ENCODE peak calls at places on chromosomes 7 and 10, in five cellular contexts. One of them, this sample, is unnamed.

GRCh38 chr10:1847361-1847760 is 110.0 kb upstream of the ADARB2 start:
- DNase-seq in iris pigment epithelial cell: no peak
- DNase-seq in NCI-H1105 treated with DMSO at 0.1 percent for 48 hours: no peak
- DNase-seq in mucosa of descending colon: no peak
- DNase-seq in endothelial cell: no peak
- DNase-seq in this sample: no peak

GRCh38 chr10:123428302-123428701 is 237.9 kb upstream of the GPR26 start:
- DNase-seq in iris pigment epithelial cell: no peak
- DNase-seq in NCI-H1105 treated with DMSO at 0.1 percent for 48 hours: no peak
- DNase-seq in mucosa of descending colon: no peak
- DNase-seq in endothelial cell: no peak
- DNase-seq in this sample: no peak

GRCh38 chr7:116441534-116441933 is 58.0 kb upstream of the CAV2 start:
- DNase-seq in iris pigment epithelial cell: peak
- DNase-seq in NCI-H1105 treated with DMSO at 0.1 percent for 48 hours: no peak
- DNase-seq in mucosa of descending colon: no peak
- DNase-seq in endothelial cell: no peak
- DNase-seq in this sample: no peak

GRCh38 chr10:76309744-76310441 is 878.5 kb downstream of the LRMDA start:
- DNase-seq in iris pigment epithelial cell: peak
- DNase-seq in NCI-H1105 treated with DMSO at 0.1 percent for 48 hours: no peak
- DNase-seq in mucosa of descending colon: no peak
- DNase-seq in endothelial cell: no peak
- DNase-seq in this sample: no peak

GRCh38 chr10:50988792-50989191 is 85.5 kb upstream of the PRKG1 start:
- DNase-seq in iris pigment epithelial cell: peak
- DNase-seq in NCI-H1105 treated with DMSO at 0.1 percent for 48 hours: no peak
- DNase-seq in mucosa of descending colon: no peak
- DNase-seq in endothelial cell: no peak
- DNase-seq in this sample: no peak

GRCh38 chr10:51770719-51771118 is 71.3 kb upstream of the CSTF2T start:
- DNase-seq in iris pigment epithelial cell: peak
- DNase-seq in NCI-H1105 treated with DMSO at 0.1 percent for 48 hours: no peak
- DNase-seq in mucosa of descending colon: no peak
- DNase-seq in endothelial cell: no peak
- DNase-seq in this sample: no peak

GRCh38 chr7:154817224-154817896 is 185.6 kb downstream of the PAXIP1 start:
- DNase-seq in iris pigment epithelial cell: no peak
- DNase-seq in NCI-H1105 treated with DMSO at 0.1 percent for 48 hours: no peak
- DNase-seq in mucosa of descending colon: no peak
- DNase-seq in endothelial cell: no peak
- DNase-seq in this sample: no peak

GRCh38 chr7:12637819-12638592 is 49.4 kb upstream of the ARL4A start:
- DNase-seq in iris pigment epithelial cell: no peak
- DNase-seq in NCI-H1105 treated with DMSO at 0.1 percent for 48 hours: peak
- DNase-seq in mucosa of descending colon: no peak
- DNase-seq in endothelial cell: no peak
- DNase-seq in this sample: no peak

GRCh38 chr7:22120391-22121053 is 174.8 kb upstream of the CDCA7L start:
- DNase-seq in iris pigment epithelial cell: no peak
- DNase-seq in NCI-H1105 treated with DMSO at 0.1 percent for 48 hours: no peak
- DNase-seq in mucosa of descending colon: no peak
- DNase-seq in endothelial cell: no peak
- DNase-seq in this sample: no peak

GRCh38 chr10:128471151-128471550 is 344.9 kb upstream of the MKI67 start:
- DNase-seq in iris pigment epithelial cell: no peak
- DNase-seq in NCI-H1105 treated with DMSO at 0.1 percent for 48 hours: no peak
- DNase-seq in mucosa of descending colon: no peak
- DNase-seq in endothelial cell: no peak
- DNase-seq in this sample: no peak

GRCh38 chr7:115352375-115352774 is 430.5 kb downstream of the MDFIC start:
- DNase-seq in iris pigment epithelial cell: peak
- DNase-seq in NCI-H1105 treated with DMSO at 0.1 percent for 48 hours: no peak
- DNase-seq in mucosa of descending colon: no peak
- DNase-seq in endothelial cell: no peak
- DNase-seq in this sample: no peak

GRCh38 chr7:28565990-28566389 is 153.7 kb downstream of the CREB5 start:
- DNase-seq in iris pigment epithelial cell: no peak
- DNase-seq in NCI-H1105 treated with DMSO at 0.1 percent for 48 hours: no peak
- DNase-seq in mucosa of descending colon: no peak
- DNase-seq in endothelial cell: no peak
- DNase-seq in this sample: no peak

GRCh38 chr10:33801705-33802104 is 467.2 kb upstream of the NRP1 start:
- DNase-seq in iris pigment epithelial cell: peak
- DNase-seq in NCI-H1105 treated with DMSO at 0.1 percent for 48 hours: no peak
- DNase-seq in mucosa of descending colon: no peak
- DNase-seq in endothelial cell: no peak
- DNase-seq in this sample: no peak

GRCh38 chr10:76115471-76116155 is 684.2 kb downstream of the LRMDA start:
- DNase-seq in iris pigment epithelial cell: no peak
- DNase-seq in NCI-H1105 treated with DMSO at 0.1 percent for 48 hours: no peak
- DNase-seq in mucosa of descending colon: no peak
- DNase-seq in endothelial cell: no peak
- DNase-seq in this sample: no peak

GRCh38 chr7:157008206-157009169 is 2.0 kb downstream of the MNX1 start:
- DNase-seq in iris pigment epithelial cell: no peak
- DNase-seq in NCI-H1105 treated with DMSO at 0.1 percent for 48 hours: no peak
- DNase-seq in mucosa of descending colon: no peak
- DNase-seq in endothelial cell: no peak
- DNase-seq in this sample: no peak

GRCh38 chr7:637826-638225 is 88.7 kb upstream of the DNAAF5 start:
- DNase-seq in iris pigment epithelial cell: no peak
- DNase-seq in NCI-H1105 treated with DMSO at 0.1 percent for 48 hours: no peak
- DNase-seq in mucosa of descending colon: no peak
- DNase-seq in endothelial cell: no peak
- DNase-seq in this sample: no peak

GRCh38 chr10:90451283-90451682 is 406.6 kb downstream of the HTR7 start:
- DNase-seq in iris pigment epithelial cell: peak
- DNase-seq in NCI-H1105 treated with DMSO at 0.1 percent for 48 hours: no peak
- DNase-seq in mucosa of descending colon: no peak
- DNase-seq in endothelial cell: no peak
- DNase-seq in this sample: no peak

GRCh38 chr10:79104264-79104954 is 35.6 kb downstream of the ZMIZ1 start:
- DNase-seq in iris pigment epithelial cell: peak
- DNase-seq in NCI-H1105 treated with DMSO at 0.1 percent for 48 hours: no peak
- DNase-seq in mucosa of descending colon: no peak
- DNase-seq in endothelial cell: no peak
- DNase-seq in this sample: no peak

GRCh38 chr7:32559480-32559879 is 64.2 kb downstream of the AVL9 start:
- DNase-seq in iris pigment epithelial cell: no peak
- DNase-seq in NCI-H1105 treated with DMSO at 0.1 percent for 48 hours: no peak
- DNase-seq in mucosa of descending colon: no peak
- DNase-seq in endothelial cell: no peak
- DNase-seq in this sample: no peak

GRCh38 chr7:19407270-19407669 is 262.0 kb upstream of the FERD3L start:
- DNase-seq in iris pigment epithelial cell: no peak
- DNase-seq in NCI-H1105 treated with DMSO at 0.1 percent for 48 hours: no peak
- DNase-seq in mucosa of descending colon: no peak
- DNase-seq in endothelial cell: no peak
- DNase-seq in this sample: no peak

GRCh38 chr7:137816696-137817320 is 30.0 kb downstream of the DGKI start:
- DNase-seq in iris pigment epithelial cell: no peak
- DNase-seq in NCI-H1105 treated with DMSO at 0.1 percent for 48 hours: peak
- DNase-seq in mucosa of descending colon: no peak
- DNase-seq in endothelial cell: no peak
- DNase-seq in this sample: no peak

GRCh38 chr7:47807126-47807525 is 141.1 kb downstream of the PKD1L1 start:
- DNase-seq in iris pigment epithelial cell: no peak
- DNase-seq in NCI-H1105 treated with DMSO at 0.1 percent for 48 hours: no peak
- DNase-seq in mucosa of descending colon: no peak
- DNase-seq in endothelial cell: no peak
- DNase-seq in this sample: no peak

GRCh38 chr7:113120647-113121046 is 2.3 kb upstream of the SMIM30 start:
- DNase-seq in iris pigment epithelial cell: no peak
- DNase-seq in NCI-H1105 treated with DMSO at 0.1 percent for 48 hours: no peak
- DNase-seq in mucosa of descending colon: no peak
- DNase-seq in endothelial cell: no peak
- DNase-seq in this sample: no peak

GRCh38 chr10:11667756-11668155 is 56.3 kb upstream of the USP6NL start:
- DNase-seq in iris pigment epithelial cell: no peak
- DNase-seq in NCI-H1105 treated with DMSO at 0.1 percent for 48 hours: no peak
- DNase-seq in mucosa of descending colon: no peak
- DNase-seq in endothelial cell: no peak
- DNase-seq in this sample: no peak

GRCh38 chr10:110443239-110444008 is 54.3 kb upstream of the DUSP5 start:
- DNase-seq in iris pigment epithelial cell: no peak
- DNase-seq in NCI-H1105 treated with DMSO at 0.1 percent for 48 hours: no peak
- DNase-seq in mucosa of descending colon: no peak
- DNase-seq in endothelial cell: no peak
- DNase-seq in this sample: no peak

GRCh38 chr7:142603870-142604448 is 145.3 kb upstream of the PRSS1 start:
- DNase-seq in iris pigment epithelial cell: peak
- DNase-seq in NCI-H1105 treated with DMSO at 0.1 percent for 48 hours: peak
- DNase-seq in mucosa of descending colon: no peak
- DNase-seq in endothelial cell: peak
- DNase-seq in this sample: peak

GRCh38 chr7:468681-469590 is 50.7 kb downstream of the PDGFA start:
- DNase-seq in iris pigment epithelial cell: peak
- DNase-seq in NCI-H1105 treated with DMSO at 0.1 percent for 48 hours: no peak
- DNase-seq in mucosa of descending colon: peak
- DNase-seq in endothelial cell: no peak
- DNase-seq in this sample: no peak

GRCh38 chr10:93703066-93703465 is 674 bp upstream of the FRA10AC1 start:
- DNase-seq in iris pigment epithelial cell: no peak
- DNase-seq in NCI-H1105 treated with DMSO at 0.1 percent for 48 hours: peak
- DNase-seq in mucosa of descending colon: no peak
- DNase-seq in endothelial cell: no peak
- DNase-seq in this sample: no peak

GRCh38 chr7:123494193-123494796 is 40.1 kb downstream of the IQUB start:
- DNase-seq in iris pigment epithelial cell: peak
- DNase-seq in NCI-H1105 treated with DMSO at 0.1 percent for 48 hours: peak
- DNase-seq in mucosa of descending colon: no peak
- DNase-seq in endothelial cell: no peak
- DNase-seq in this sample: peak

GRCh38 chr10:24866615-24867583 is 85.5 kb downstream of the PRTFDC1 start:
- DNase-seq in iris pigment epithelial cell: peak
- DNase-seq in NCI-H1105 treated with DMSO at 0.1 percent for 48 hours: no peak
- DNase-seq in mucosa of descending colon: no peak
- DNase-seq in endothelial cell: no peak
- DNase-seq in this sample: no peak

GRCh38 chr10:121216721-121217181 is 365.6 kb downstream of the WDR11 start:
- DNase-seq in iris pigment epithelial cell: no peak
- DNase-seq in NCI-H1105 treated with DMSO at 0.1 percent for 48 hours: no peak
- DNase-seq in mucosa of descending colon: no peak
- DNase-seq in endothelial cell: no peak
- DNase-seq in this sample: no peak